ENCODE peak calls at places on chromosomes 4 and X, in four cellular contexts. W, N, O and C are unnamed samples.

GRCh38 chrX:124346064-124346876 is at the start of gene SH2D1A:
- DNase-seq in W (peak; percentile 56), N (no peak), O (no peak), C (no peak)

GRCh38 chr4:19748470-19748869 is 503.2 kb upstream of the SLIT2 start:
- DNase-seq in W (no peak), N (peak; percentile 91), O (peak; percentile 75), C (no peak)

GRCh38 chrX:11305641-11306040 is 12.4 kb downstream of the AMELX start:
- DNase-seq in W (no peak), N (no peak), O (no peak), C (no peak)

GRCh38 chr4:100189820-100190642 is at the start of gene DDIT4L:
- DNase-seq in W (peak; percentile 1), N (peak; percentile 67), O (peak; percentile 21), C (peak; percentile 15)

GRCh38 chr4:3449047-3449573 is 7.3 kb downstream of the HGFAC start:
- DNase-seq in W (no peak), N (no peak), O (no peak), C (no peak)

GRCh38 chr4:40309250-40309774 is 25.8 kb upstream of the CHRNA9 start:
- DNase-seq in W (peak; percentile 92), N (peak; percentile 94), O (peak; percentile 45), C (peak; percentile 77)

GRCh38 chr4:24598025-24598424 is 13.7 kb upstream of the DHX15 start:
- DNase-seq in W (no peak), N (no peak), O (no peak), C (peak; percentile 58)

GRCh38 chr4:6472387-6473263 is at the start of gene PPP2R2C:
- DNase-seq in W (peak; percentile 19), N (peak; percentile 2), O (no peak), C (no peak)

GRCh38 chr4:7333801-7334421 is 100.8 kb downstream of the PSAPL1 start:
- DNase-seq in W (peak; percentile 15), N (no peak), O (no peak), C (no peak)

GRCh38 chr4:113290666-113291065 is 241.2 kb downstream of the ANK2 start:
- DNase-seq in W (no peak), N (no peak), O (no peak), C (no peak)

GRCh38 chrX:117376460-117376859 is 740.1 kb downstream of the KLHL13 start:
- DNase-seq in W (no peak), N (no peak), O (no peak), C (peak; percentile 12)

GRCh38 chr4:52646726-52647125 is 12.4 kb downstream of the USP46 start:
- DNase-seq in W (no peak), N (no peak), O (no peak), C (no peak)

GRCh38 chr4:81715335-81715734 is 243.6 kb upstream of the RASGEF1B start:
- DNase-seq in W (no peak), N (no peak), O (no peak), C (no peak)

GRCh38 chr4:42632653-42633382 is 24.1 kb downstream of the ATP8A1 start:
- DNase-seq in W (no peak), N (no peak), O (no peak), C (no peak)

GRCh38 chr4:129164243-129164642 is 68.3 kb downstream of the C4orf33 start:
- DNase-seq in W (no peak), N (no peak), O (no peak), C (no peak)
- H3K9ac ChIP-seq in W (no peak overlapping the region), N (no peak overlapping the region), O (no peak overlapping the region), C (no peak overlapping the region)

DNA sequence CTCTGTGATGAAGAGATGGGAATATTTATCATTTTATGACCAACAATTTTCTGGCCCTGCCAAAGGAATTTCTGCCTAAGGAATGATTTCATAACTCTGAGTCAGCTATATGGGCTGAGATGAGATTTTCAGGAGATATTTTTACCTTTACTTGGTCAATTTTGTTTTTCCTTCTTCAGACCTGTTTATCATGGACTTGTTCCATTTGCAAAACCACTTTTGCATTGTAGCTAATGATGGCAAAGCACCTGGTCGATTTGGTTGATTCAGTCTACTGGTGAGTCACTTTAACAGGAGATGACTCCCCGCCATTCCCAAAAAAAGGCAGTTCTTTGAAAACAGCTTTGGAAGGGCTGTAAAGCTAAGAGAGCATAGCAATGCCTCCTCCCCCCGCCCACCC is 53.3 kb downstream of the TEX13A start:
- DNase-seq in W (no peak), N (peak; percentile 22), O (no peak), C (no peak)
- H3K9ac ChIP-seq in W (no peak overlapping the region), N (no peak overlapping the region), O (no peak overlapping the region), C (no peak overlapping the region)

DNA sequence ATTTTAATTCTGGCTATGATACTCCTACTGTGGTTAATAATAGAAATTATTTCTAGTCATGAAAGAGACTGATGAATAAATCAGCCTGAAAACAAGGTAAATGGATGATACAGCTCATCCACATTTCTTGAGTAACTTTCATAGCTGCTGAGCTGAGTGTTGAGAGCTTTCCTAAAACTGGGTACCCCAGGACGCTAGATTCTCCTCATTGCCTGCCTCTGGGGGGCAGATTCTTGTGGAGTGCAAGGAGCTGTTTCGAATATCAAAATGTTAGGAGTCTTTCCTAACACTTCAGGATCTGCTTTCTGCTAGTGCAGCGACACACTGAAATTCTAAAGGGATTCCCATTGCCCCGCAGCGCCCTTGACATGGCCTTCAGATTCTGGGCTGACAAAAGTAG is 2.1 kb downstream of the MND1 start:
- DNase-seq in W (peak; percentile 33), N (peak; percentile 8), O (no peak), C (no peak)
- H3K9ac ChIP-seq in W (peak overlapping the region; percentile 5), N (no peak overlapping the region), O (no peak overlapping the region), C (no peak overlapping the region)

DNA sequence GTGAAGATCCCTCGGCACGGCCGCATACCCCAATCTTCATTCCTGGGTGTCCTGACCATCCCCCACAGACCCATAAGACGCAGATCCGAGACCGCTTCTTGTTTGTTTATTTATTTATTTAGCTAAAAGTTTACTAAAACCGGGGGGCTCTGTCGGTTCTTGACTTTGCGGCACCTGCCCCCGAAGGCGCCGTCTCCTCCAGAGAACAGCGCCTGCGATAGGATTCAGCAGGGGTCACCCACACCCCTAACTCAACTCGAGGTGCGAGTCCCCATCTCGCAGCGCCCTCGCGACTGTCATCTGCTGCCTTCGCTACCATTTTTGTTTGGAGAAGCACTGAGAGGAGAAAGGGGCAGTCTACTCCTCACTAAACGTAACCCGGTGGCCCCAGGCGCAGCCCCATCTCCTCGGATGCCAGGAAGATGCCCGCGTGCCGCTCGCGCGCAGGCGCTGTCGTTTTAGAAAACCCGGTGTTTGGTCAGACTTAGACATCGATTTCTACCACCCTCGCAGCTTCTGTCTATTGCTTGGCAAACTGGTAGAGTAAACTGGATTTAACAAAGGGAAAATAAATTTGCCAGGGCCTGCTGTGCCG is 18.9 kb upstream of the GPR101 start:
- DNase-seq in W (no peak), N (no peak), O (no peak), C (no peak)
- H3K9ac ChIP-seq in W (no peak overlapping the region), N (no peak overlapping the region), O (no peak overlapping the region), C (no peak overlapping the region)

GRCh38 chr4:107600456-107600855 is 119.6 kb downstream of the PAPSS1 start:
- DNase-seq in W (no peak), N (peak; percentile 70), O (peak; percentile 79), C (no peak)

GRCh38 chr4:107600993-107601392 is 119.0 kb downstream of the PAPSS1 start:
- DNase-seq in W (no peak), N (peak; percentile 30), O (peak; percentile 17), C (no peak)

GRCh38 chr4:107603430-107603829 is 116.6 kb downstream of the PAPSS1 start:
- DNase-seq in W (no peak), N (peak; percentile 30), O (peak; percentile 51), C (no peak)

GRCh38 chr4:107599841-107600240 is 120.2 kb downstream of the PAPSS1 start:
- DNase-seq in W (no peak), N (peak; percentile 34), O (peak; percentile 10), C (no peak)
- H3K9ac ChIP-seq in W (no peak overlapping the region), N (peak overlapping the region; percentile 7), O (no peak overlapping the region), C (no peak overlapping the region)

DNA sequence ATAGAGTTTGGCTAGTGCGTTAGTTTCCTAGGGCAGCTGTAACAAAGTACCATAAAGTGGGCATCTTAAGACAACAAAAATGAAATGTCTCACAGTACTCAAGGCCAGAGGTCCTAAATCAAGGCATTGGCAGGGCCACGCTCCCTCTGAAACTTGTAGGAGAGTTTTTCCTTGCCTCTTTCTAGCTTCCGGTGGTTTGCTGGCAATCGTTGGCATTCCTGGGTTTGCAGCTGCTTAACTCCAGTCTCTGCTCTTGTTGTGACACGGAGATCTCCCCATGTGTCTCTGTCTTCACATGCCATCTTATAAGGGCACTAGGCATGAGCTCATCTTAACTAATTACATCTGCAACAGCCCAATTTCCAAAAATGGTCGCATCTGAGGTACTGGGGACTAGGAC is 362.0 kb upstream of the BOD1L1 start:
- DNase-seq in W (no peak), N (peak; percentile 16), O (peak; percentile 45), C (no peak)
- H3K9ac ChIP-seq in W (no peak overlapping the region), N (peak overlapping the region; percentile 50), O (peak overlapping the region; percentile 60), C (no peak overlapping the region)

GRCh38 chr4:29307755-29308154 is 1412.4 kb upstream of the PCDH7 start:
- DNase-seq in W (no peak), N (no peak), O (no peak), C (no peak)
- H3K9ac ChIP-seq in W (no peak overlapping the region), N (no peak overlapping the region), O (no peak overlapping the region), C (no peak overlapping the region)

DNA sequence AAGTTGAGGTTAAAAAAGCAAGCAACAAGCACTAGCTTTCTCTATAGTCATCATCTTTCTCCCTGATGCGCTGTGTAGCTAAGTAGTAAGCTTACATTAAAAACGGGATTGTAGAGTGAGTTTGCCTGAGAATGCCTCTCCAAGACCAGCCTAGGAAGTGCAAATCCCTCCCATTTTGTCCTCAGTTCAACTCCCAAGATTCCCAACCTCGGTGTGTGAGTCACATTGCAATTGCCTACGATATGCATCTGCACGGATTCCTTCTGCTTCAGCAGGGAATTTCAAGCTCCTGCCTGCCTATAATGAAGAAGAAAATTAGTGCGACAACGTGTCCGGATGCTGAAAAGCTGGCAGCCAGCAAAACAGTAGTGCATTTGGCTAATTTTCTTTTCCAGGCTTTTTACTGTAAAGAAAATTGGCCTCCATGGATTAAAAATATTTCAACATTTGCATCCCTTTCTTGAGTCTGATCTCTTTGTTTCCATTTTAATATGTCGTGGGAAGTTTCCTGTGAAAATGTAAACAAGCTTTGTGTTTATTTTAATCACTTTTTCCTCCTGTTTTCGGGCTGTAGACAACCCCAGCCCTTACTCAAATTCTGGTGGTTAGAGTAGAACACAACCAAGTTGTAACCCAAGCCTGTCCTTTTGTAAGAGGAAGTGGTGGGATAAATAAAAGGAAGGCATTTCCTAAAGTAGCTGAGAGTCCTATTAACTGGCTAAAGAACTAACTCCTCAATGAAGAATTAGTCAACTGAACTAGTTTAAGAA is 58.4 kb upstream of the TET2 start:
- DNase-seq in W (no peak), N (peak; percentile 96), O (peak; percentile 98), C (no peak)
- H3K9ac ChIP-seq in W (no peak overlapping the region), N (no peak overlapping the region), O (peak overlapping the region; percentile 66), C (no peak overlapping the region)